ENCODE peak calls at places on chromosome 16, in six cellular contexts. D, H, J, W, M and G are unnamed samples.

GRCh38 chr16:22325598-22326368 is 28.6 kb downstream of the POLR3E start:
- DNase-seq in D (no peak), J (no peak), W (no peak), M (no peak), H (no peak), G (no peak)

GRCh38 chr16:66927918-66928649 is 2.7 kb upstream of the RRAD start:
- DNase-seq in H (no peak), J (no peak), W (no peak), M (peak), D (no peak), G (peak)

GRCh38 chr16:2179576-2179975 is 16.8 kb downstream of the CASKIN1 start:
- DNase-seq in J (no peak), W (no peak), H (no peak), M (no peak), D (no peak), G (no peak)

GRCh38 chr16:29182501-29182900 is 197.6 kb downstream of the LAT start:
- DNase-seq in H (no peak), W (no peak), D (no peak), J (no peak), M (no peak), G (no peak)

GRCh38 chr16:85536073-85536410 is 77.1 kb upstream of the GSE1 start:
- DNase-seq in D (peak), W (no peak), M (no peak), H (peak), J (no peak), G (no peak)

GRCh38 chr16:88066234-88066633 is 115.0 kb downstream of the BANP start:
- DNase-seq in W (no peak), H (no peak), M (no peak), J (no peak), D (no peak), G (no peak)

GRCh38 chr16:51353055-51353454 is 202.0 kb upstream of the SALL1 start:
- DNase-seq in J (no peak), H (no peak), W (no peak), M (no peak), D (no peak), G (no peak)

GRCh38 chr16:81633147-81633619 is 145.9 kb upstream of the PLCG2 start:
- DNase-seq in W (no peak), J (no peak), H (no peak), M (no peak), D (no peak), G (no peak)

GRCh38 chr16:1014771-1015495 is 33.4 kb downstream of the SOX8 start:
- DNase-seq in J (no peak), W (no peak), H (no peak), D (no peak), M (no peak), G (no peak)

GRCh38 chr16:57354311-57354710 is 4.3 kb upstream of the CCL22 start:
- DNase-seq in W (no peak), H (no peak), J (no peak), M (no peak), D (no peak), G (no peak)

GRCh38 chr16:85446846-85447656 is 166.1 kb upstream of the GSE1 start:
- DNase-seq in J (no peak), M (no peak), H (no peak), W (no peak), D (no peak), G (no peak)

GRCh38 chr16:86387461-86388440 is 122.6 kb upstream of the FOXF1 start:
- DNase-seq in J (no peak), M (peak), H (no peak), D (no peak), W (no peak), G (peak)

GRCh38 chr16:64375386-64375980 is 746.4 kb downstream of the CDH11 start:
- DNase-seq in H (no peak), D (no peak), J (no peak), W (no peak), M (no peak), G (no peak)

GRCh38 chr16:13421726-13422125 is 498.2 kb upstream of the ERCC4 start:
- DNase-seq in W (no peak), D (no peak), J (no peak), H (no peak), M (peak), G (no peak)

GRCh38 chr16:29899516-29900101 is at the start of gene SEZ6L2:
- DNase-seq in J (peak), D (peak), H (no peak), W (peak), M (peak), G (peak)

GRCh38 chr16:84115919-84116719 is 623 bp downstream of the MBTPS1 start:
- DNase-seq in D (peak), W (peak), H (no peak), J (peak), M (peak), G (peak)

GRCh38 chr16:88128556-88128955 is 177.3 kb downstream of the BANP start:
- DNase-seq in W (no peak), D (no peak), M (no peak), J (no peak), H (no peak), G (no peak)

GRCh38 chr16:73000020-73000906 is 47.7 kb downstream of the ZFHX3 start:
- DNase-seq in M (peak), H (no peak), D (no peak), J (no peak), W (no peak), G (no peak)

GRCh38 chr16:59993101-59993500 is 1259.0 kb upstream of the GOT2 start:
- DNase-seq in D (no peak), W (no peak), M (no peak), H (no peak), J (no peak), G (no peak)

GRCh38 chr16:49510141-49510540 is 136.5 kb downstream of the C16orf78 start:
- DNase-seq in D (no peak), H (no peak), J (no peak), M (no peak), W (no peak), G (no peak)

GRCh38 chr16:88681084-88681680 is 5.1 kb downstream of the SNAI3 start:
- DNase-seq in W (peak), D (no peak), H (peak), J (peak), M (peak), G (no peak)

GRCh38 chr16:89052824-89053724 is 40.6 kb upstream of the ACSF3 start:
- DNase-seq in M (peak), H (peak), J (no peak), D (peak), W (no peak), G (no peak)

GRCh38 chr16:89409161-89409711 is 81.1 kb downstream of the ANKRD11 start:
- DNase-seq in H (no peak), J (peak), M (peak), D (no peak), W (peak), G (no peak)

GRCh38 chr16:361341-361871 is 8.9 kb upstream of the AXIN1 start:
- DNase-seq in W (no peak), D (no peak), M (no peak), H (no peak), J (no peak), G (no peak)

GRCh38 chr16:68893710-68894705 is 50.7 kb downstream of the TANGO6 start:
- DNase-seq in M (no peak), W (no peak), D (peak), H (no peak), J (no peak), G (no peak)

GRCh38 chr16:72744064-72744793 is 303.7 kb downstream of the ZFHX3 start:
- DNase-seq in D (no peak), W (no peak), M (no peak), J (no peak), H (no peak), G (no peak)